ENCODE peak calls at places on chromosome 20, in four cellular contexts. One of them, this sample, is unnamed.

GRCh38 chr20:58711266-58712051 is 18.9 kb downstream of the NPEPL1 start:
- DNase-seq in HepG2: no peak
- DNase-seq in K562: no peak
- DNase-seq in HCT116: no peak
- DNase-seq in this sample: no peak

GRCh38 chr20:15616626-15617025 is 956.6 kb downstream of the KIF16B start:
- DNase-seq in HepG2: no peak
- DNase-seq in K562: no peak
- DNase-seq in HCT116: no peak
- DNase-seq in this sample: no peak

GRCh38 chr20:63145156-63145555 is 70.8 kb downstream of the YTHDF1 start:
- DNase-seq in HCT116: no peak
- DNase-seq in HepG2: no peak
- DNase-seq in K562: no peak
- DNase-seq in this sample: no peak

GRCh38 chr20:39264506-39265172 is 302.5 kb downstream of the DHX35 start:
- DNase-seq in K562: peak; percentile 70
- DNase-seq in HepG2: peak; percentile 63
- DNase-seq in HCT116: peak; percentile 60
- DNase-seq in this sample: peak; percentile 52

GRCh38 chr20:58109126-58109880 is 119.2 kb downstream of the ANKRD60 start:
- DNase-seq in HCT116: no peak
- DNase-seq in K562: no peak
- DNase-seq in HepG2: no peak
- DNase-seq in this sample: no peak

GRCh38 chr20:35523298-35523888 is 6.1 kb downstream of the C20orf173 start:
- DNase-seq in HCT116: no peak
- DNase-seq in K562: peak; percentile 66
- DNase-seq in HepG2: peak; percentile 47
- DNase-seq in this sample: no peak

GRCh38 chr20:32067234-32067821 is 15.3 kb downstream of the HCK start:
- DNase-seq in K562: no peak
- DNase-seq in HepG2: no peak
- DNase-seq in HCT116: no peak
- DNase-seq in this sample: no peak

GRCh38 chr20:10221022-10221421 is 2.4 kb downstream of the SNAP25 start:
- DNase-seq in HepG2: no peak
- DNase-seq in HCT116: no peak
- DNase-seq in K562: no peak
- DNase-seq in this sample: no peak

GRCh38 chr20:8722277-8722928 is 346.5 kb upstream of the PLCB4 start:
- DNase-seq in HepG2: peak; percentile 83
- DNase-seq in K562: peak; percentile 33
- DNase-seq in HCT116: peak; percentile 59
- DNase-seq in this sample: peak; percentile 51

GRCh38 chr20:62739067-62739466 is 30.4 kb downstream of the NTSR1 start:
- DNase-seq in HCT116: no peak
- DNase-seq in K562: no peak
- DNase-seq in HepG2: no peak
- DNase-seq in this sample: no peak

GRCh38 chr20:15200139-15200538 is 862.7 kb upstream of the FLRT3 start:
- DNase-seq in HepG2: no peak
- DNase-seq in HCT116: no peak
- DNase-seq in K562: no peak
- DNase-seq in this sample: no peak

GRCh38 chr20:58691773-58692578 is 624 bp upstream of the NPEPL1 start:
- DNase-seq in K562: no peak
- DNase-seq in HepG2: no peak
- DNase-seq in HCT116: no peak
- DNase-seq in this sample: no peak

GRCh38 chr20:35174458-35175216 is 2.8 kb downstream of the PROCR start:
- DNase-seq in HepG2: peak; percentile 84
- DNase-seq in HCT116: no peak
- DNase-seq in K562: peak; percentile 95
- DNase-seq in this sample: no peak

GRCh38 chr20:32609371-32609773 is 24.2 kb upstream of the NOL4L start:
- DNase-seq in HCT116: no peak
- DNase-seq in K562: no peak
- DNase-seq in HepG2: no peak
- DNase-seq in this sample: no peak

GRCh38 chr20:51494241-51495110 is 48.0 kb downstream of the NFATC2 start:
- DNase-seq in K562: no peak
- DNase-seq in HCT116: no peak
- DNase-seq in HepG2: no peak
- DNase-seq in this sample: no peak

GRCh38 chr20:1171461-1172093 is 13.2 kb downstream of the TMEM74B start:
- DNase-seq in K562: peak; percentile 60
- DNase-seq in HepG2: peak; percentile 42
- DNase-seq in HCT116: no peak
- DNase-seq in this sample: no peak
- TF ChIP-seq TCF7L2 in K562: no peak
- TF ChIP-seq TCF7L2 in HepG2: no peak
- TF ChIP-seq TCF7L2 in HCT116: no peak
- TF ChIP-seq TCF7L2 in this sample: no peak

DNA sequence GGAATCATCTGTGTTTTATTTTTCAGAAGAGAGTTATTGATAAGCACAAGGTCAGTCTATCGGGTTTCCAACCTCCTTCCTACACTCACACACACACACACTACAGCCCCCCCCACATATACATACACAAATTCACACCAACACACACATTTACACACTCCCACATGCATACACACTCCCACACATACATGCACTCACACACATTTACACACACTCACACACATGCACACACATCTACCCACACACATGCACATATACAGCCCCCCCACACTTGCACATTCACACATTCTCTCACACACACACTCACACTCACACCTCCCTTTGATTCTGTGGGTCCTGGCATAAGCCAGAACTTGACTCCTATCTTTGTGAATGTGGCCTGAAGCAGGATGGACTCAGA is 34.5 kb upstream of the PAX1 start:
- DNase-seq in HepG2: no peak
- DNase-seq in K562: no peak
- DNase-seq in HCT116: no peak
- DNase-seq in this sample: no peak
- H3K4me1 ChIP-seq in HepG2: no peaks in the 10 kb centered on the region
- H3K4me1 ChIP-seq in K562: no peaks in the 10 kb centered on the region
- H3K4me1 ChIP-seq in HCT116: no peaks in the 10 kb centered on the region
- H3K4me1 ChIP-seq in this sample: no peaks in the 10 kb centered on the region

GRCh38 chr20:33837096-33837830 is 26.1 kb downstream of the CHMP4B start:
- DNase-seq in K562: no peak
- DNase-seq in HepG2: no peak
- DNase-seq in HCT116: no peak
- DNase-seq in this sample: no peak
- H3K27ac ChIP-seq in K562: no peak overlapping the region
- H3K27ac ChIP-seq in HepG2: no peak overlapping the region
- H3K27ac ChIP-seq in HCT116: no peak overlapping the region
- H3K27ac ChIP-seq in this sample: no peak overlapping the region

GRCh38 chr20:64164123-64164836 is at the start of gene MYT1:
- DNase-seq in HepG2: no peak
- DNase-seq in K562: no peak
- DNase-seq in HCT116: no peak
- DNase-seq in this sample: no peak
- TF ChIP-seq TCF7L2 in HepG2: no peak
- TF ChIP-seq TCF7L2 in K562: no peak
- TF ChIP-seq TCF7L2 in HCT116: no peak
- TF ChIP-seq TCF7L2 in this sample: no peak